ENCODE peak calls at places on chromosomes 16 and 17, in five cellular contexts. One of them, this sample, is unnamed.

GRCh38 chr17:74748529-74749261 is at the start of gene NHERF1:
- DNase-seq in SK-N-SH: peak; percentile 100
- DNase-seq in astrocyte of the spinal cord: peak; percentile 92
- DNase-seq in thoracic aorta: peak; percentile 75
- DNase-seq in fibroblast of mammary gland: peak; percentile 79
- DNase-seq in this sample: peak; percentile 91

GRCh38 chr16:27475561-27475960 is 73.6 kb downstream of the IL21R start:
- DNase-seq in SK-N-SH: no peak
- DNase-seq in astrocyte of the spinal cord: peak; percentile 94
- DNase-seq in thoracic aorta: no peak
- DNase-seq in fibroblast of mammary gland: peak; percentile 84
- DNase-seq in this sample: peak; percentile 89

GRCh38 chr17:41140360-41141132 is at the start of gene KRTAP4-6:
- DNase-seq in SK-N-SH: no peak
- DNase-seq in astrocyte of the spinal cord: peak; percentile 70
- DNase-seq in thoracic aorta: no peak
- DNase-seq in fibroblast of mammary gland: peak; percentile 91
- DNase-seq in this sample: peak; percentile 95

GRCh38 chr17:68101075-68101991 is 65.8 kb downstream of the KPNA2 start:
- DNase-seq in SK-N-SH: peak; percentile 99
- DNase-seq in astrocyte of the spinal cord: peak; percentile 90
- DNase-seq in thoracic aorta: peak; percentile 84
- DNase-seq in fibroblast of mammary gland: peak; percentile 85
- DNase-seq in this sample: peak; percentile 85

GRCh38 chr17:44518032-44518431 is 14.8 kb upstream of the GPATCH8 start:
- DNase-seq in SK-N-SH: no peak
- DNase-seq in astrocyte of the spinal cord: no peak
- DNase-seq in thoracic aorta: no peak
- DNase-seq in fibroblast of mammary gland: peak; percentile 59
- DNase-seq in this sample: peak; percentile 49

GRCh38 chr16:81318711-81319110 is 3.9 kb downstream of the GAN start:
- DNase-seq in SK-N-SH: no peak
- DNase-seq in astrocyte of the spinal cord: no peak
- DNase-seq in thoracic aorta: no peak
- DNase-seq in fibroblast of mammary gland: no peak
- DNase-seq in this sample: no peak

GRCh38 chr17:2776589-2777241 is 19.5 kb upstream of the RAP1GAP2 start:
- DNase-seq in SK-N-SH: peak; percentile 89
- DNase-seq in astrocyte of the spinal cord: no peak
- DNase-seq in thoracic aorta: no peak
- DNase-seq in fibroblast of mammary gland: no peak
- DNase-seq in this sample: no peak

GRCh38 chr16:21101631-21102420 is 48.8 kb downstream of the DNAH3 start:
- DNase-seq in SK-N-SH: peak; percentile 11
- DNase-seq in astrocyte of the spinal cord: peak; percentile 10
- DNase-seq in thoracic aorta: no peak
- DNase-seq in fibroblast of mammary gland: peak; percentile 31
- DNase-seq in this sample: peak; percentile 24

GRCh38 chr17:39239640-39240314 is 14.0 kb upstream of the STAC2 start:
- DNase-seq in SK-N-SH: peak; percentile 72
- DNase-seq in astrocyte of the spinal cord: no peak
- DNase-seq in thoracic aorta: no peak
- DNase-seq in fibroblast of mammary gland: no peak
- DNase-seq in this sample: no peak

GRCh38 chr17:80316927-80317705 is 56.5 kb downstream of the RNF213 start:
- DNase-seq in SK-N-SH: no peak
- DNase-seq in astrocyte of the spinal cord: no peak
- DNase-seq in thoracic aorta: no peak
- DNase-seq in fibroblast of mammary gland: peak; percentile 21
- DNase-seq in this sample: no peak

GRCh38 chr16:28041615-28042014 is 21.9 kb downstream of the GSG1L start:
- DNase-seq in SK-N-SH: no peak
- DNase-seq in astrocyte of the spinal cord: no peak
- DNase-seq in thoracic aorta: no peak
- DNase-seq in fibroblast of mammary gland: no peak
- DNase-seq in this sample: no peak

GRCh38 chr17:20127660-20128413 is 118.7 kb downstream of the SPECC1 start:
- DNase-seq in SK-N-SH: no peak
- DNase-seq in astrocyte of the spinal cord: no peak
- DNase-seq in thoracic aorta: no peak
- DNase-seq in fibroblast of mammary gland: peak; percentile 31
- DNase-seq in this sample: peak; percentile 38

GRCh38 chr17:12961655-12962054 is 56.2 kb downstream of the ELAC2 start:
- DNase-seq in SK-N-SH: no peak
- DNase-seq in astrocyte of the spinal cord: no peak
- DNase-seq in thoracic aorta: no peak
- DNase-seq in fibroblast of mammary gland: no peak
- DNase-seq in this sample: no peak

GRCh38 chr17:42031584-42031983 is 11.7 kb downstream of the NKIRAS2 start:
- DNase-seq in SK-N-SH: no peak
- DNase-seq in astrocyte of the spinal cord: no peak
- DNase-seq in thoracic aorta: no peak
- DNase-seq in fibroblast of mammary gland: no peak
- DNase-seq in this sample: no peak

GRCh38 chr17:60586288-60586974 is 13.6 kb upstream of the PPM1D start:
- DNase-seq in SK-N-SH: no peak
- DNase-seq in astrocyte of the spinal cord: no peak
- DNase-seq in thoracic aorta: no peak
- DNase-seq in fibroblast of mammary gland: no peak
- DNase-seq in this sample: peak; percentile 10

GRCh38 chr16:305916-306315 is 23.0 kb downstream of the PDIA2 start:
- DNase-seq in SK-N-SH: no peak
- DNase-seq in astrocyte of the spinal cord: no peak
- DNase-seq in thoracic aorta: no peak
- DNase-seq in fibroblast of mammary gland: peak; percentile 9
- DNase-seq in this sample: no peak

GRCh38 chr17:35577826-35578194 is 561 bp downstream of the PEX12 start:
- DNase-seq in SK-N-SH: peak; percentile 22
- DNase-seq in astrocyte of the spinal cord: peak; percentile 9
- DNase-seq in thoracic aorta: no peak
- DNase-seq in fibroblast of mammary gland: peak; percentile 18
- DNase-seq in this sample: peak; percentile 10

GRCh38 chr17:80991645-80992076 is at the start of gene CHMP6:
- DNase-seq in SK-N-SH: peak; percentile 99
- DNase-seq in astrocyte of the spinal cord: peak; percentile 78
- DNase-seq in thoracic aorta: no peak
- DNase-seq in fibroblast of mammary gland: peak; percentile 67
- DNase-seq in this sample: peak; percentile 78

GRCh38 chr17:63962298-63962744 is 10.4 kb downstream of the SCN4A start:
- DNase-seq in SK-N-SH: no peak
- DNase-seq in astrocyte of the spinal cord: no peak
- DNase-seq in thoracic aorta: no peak
- DNase-seq in fibroblast of mammary gland: no peak
- DNase-seq in this sample: no peak

GRCh38 chr17:60439501-60439900 is 17.2 kb downstream of the CHCT1 start:
- DNase-seq in SK-N-SH: no peak
- DNase-seq in astrocyte of the spinal cord: peak; percentile 12
- DNase-seq in thoracic aorta: no peak
- DNase-seq in fibroblast of mammary gland: no peak
- DNase-seq in this sample: peak; percentile 63

GRCh38 chr16:4944333-4945281 is 7.7 kb upstream of the PPL start:
- DNase-seq in SK-N-SH: peak; percentile 64
- DNase-seq in astrocyte of the spinal cord: peak; percentile 98
- DNase-seq in thoracic aorta: peak; percentile 89
- DNase-seq in fibroblast of mammary gland: peak; percentile 98
- DNase-seq in this sample: peak; percentile 96

GRCh38 chr17:36920032-36921000 is 17.0 kb upstream of the LHX1 start:
- DNase-seq in SK-N-SH: no peak
- DNase-seq in astrocyte of the spinal cord: peak; percentile 39
- DNase-seq in thoracic aorta: no peak
- DNase-seq in fibroblast of mammary gland: no peak
- DNase-seq in this sample: no peak

GRCh38 chr17:78361227-78361683 is 1.4 kb upstream of the SOCS3 start:
- DNase-seq in SK-N-SH: peak; percentile 63
- DNase-seq in astrocyte of the spinal cord: no peak
- DNase-seq in thoracic aorta: no peak
- DNase-seq in fibroblast of mammary gland: no peak
- DNase-seq in this sample: no peak

GRCh38 chr17:33269337-33270060 is 23.6 kb downstream of the ASIC2 start:
- DNase-seq in SK-N-SH: no peak
- DNase-seq in astrocyte of the spinal cord: no peak
- DNase-seq in thoracic aorta: no peak
- DNase-seq in fibroblast of mammary gland: no peak
- DNase-seq in this sample: no peak

GRCh38 chr16:79806757-79807156 is 206.2 kb upstream of the MAF start:
- DNase-seq in SK-N-SH: no peak
- DNase-seq in astrocyte of the spinal cord: no peak
- DNase-seq in thoracic aorta: no peak
- DNase-seq in fibroblast of mammary gland: no peak
- DNase-seq in this sample: no peak

GRCh38 chr16:19130852-19131808 is 17.4 kb downstream of the ITPRIPL2 start:
- DNase-seq in SK-N-SH: no peak
- DNase-seq in astrocyte of the spinal cord: peak; percentile 77
- DNase-seq in thoracic aorta: no peak
- DNase-seq in fibroblast of mammary gland: peak; percentile 91
- DNase-seq in this sample: peak; percentile 81

GRCh38 chr16:47565454-47565853 is 104.3 kb downstream of the PHKB start:
- DNase-seq in SK-N-SH: no peak
- DNase-seq in astrocyte of the spinal cord: peak; percentile 52
- DNase-seq in thoracic aorta: peak; percentile 5
- DNase-seq in fibroblast of mammary gland: peak; percentile 81
- DNase-seq in this sample: peak; percentile 67

GRCh38 chr17:79965806-79966205 is 69.9 kb downstream of the TBC1D16 start:
- DNase-seq in SK-N-SH: no peak
- DNase-seq in astrocyte of the spinal cord: no peak
- DNase-seq in thoracic aorta: no peak
- DNase-seq in fibroblast of mammary gland: no peak
- DNase-seq in this sample: no peak

GRCh38 chr17:78839173-78839761 is 1.3 kb downstream of the USP36 start:
- DNase-seq in SK-N-SH: no peak
- DNase-seq in astrocyte of the spinal cord: peak; percentile 40
- DNase-seq in thoracic aorta: no peak
- DNase-seq in fibroblast of mammary gland: peak; percentile 68
- DNase-seq in this sample: peak; percentile 16

GRCh38 chr16:1434644-1435592 is 4.0 kb downstream of the PERCC1 start:
- DNase-seq in SK-N-SH: no peak
- DNase-seq in astrocyte of the spinal cord: no peak
- DNase-seq in thoracic aorta: no peak
- DNase-seq in fibroblast of mammary gland: no peak
- DNase-seq in this sample: no peak

GRCh38 chr16:87240211-87241134 is 76.7 kb downstream of the C16orf95 start:
- DNase-seq in SK-N-SH: peak; percentile 41
- DNase-seq in astrocyte of the spinal cord: no peak
- DNase-seq in thoracic aorta: no peak
- DNase-seq in fibroblast of mammary gland: peak; percentile 35
- DNase-seq in this sample: peak; percentile 62
- TF ChIP-seq CTCF in SK-N-SH: no peak
- TF ChIP-seq CTCF in astrocyte of the spinal cord: no peak
- TF ChIP-seq CTCF in thoracic aorta: no peak
- TF ChIP-seq CTCF in fibroblast of mammary gland: no peak
- TF ChIP-seq CTCF in this sample: no peak

GRCh38 chr16:51150894-51151320 is at the start of gene SALL1:
- DNase-seq in SK-N-SH: no peak
- DNase-seq in astrocyte of the spinal cord: no peak
- DNase-seq in thoracic aorta: no peak
- DNase-seq in fibroblast of mammary gland: peak; percentile 25
- DNase-seq in this sample: no peak
- H3K4me3 ChIP-seq in SK-N-SH: peak within 1 kb of the TSS; percentile 52
- H3K4me3 ChIP-seq in astrocyte of the spinal cord: peak within 1 kb of the TSS; percentile 82
- H3K4me3 ChIP-seq in thoracic aorta: peak within 1 kb of the TSS; percentile 68
- H3K4me3 ChIP-seq in fibroblast of mammary gland: peak within 1 kb of the TSS; percentile 81
- H3K4me3 ChIP-seq in this sample: peak within 1 kb of the TSS; percentile 85

GRCh38 chr17:65130829-65131228 is 6.3 kb upstream of the RGS9 start:
- DNase-seq in SK-N-SH: no peak
- DNase-seq in astrocyte of the spinal cord: no peak
- DNase-seq in thoracic aorta: no peak
- DNase-seq in fibroblast of mammary gland: no peak
- DNase-seq in this sample: no peak

GRCh38 chr17:65137076-65137935 is at the start of gene RGS9:
- DNase-seq in SK-N-SH: peak; percentile 97
- DNase-seq in astrocyte of the spinal cord: peak; percentile 53
- DNase-seq in thoracic aorta: peak; percentile 16
- DNase-seq in fibroblast of mammary gland: peak; percentile 49
- DNase-seq in this sample: peak; percentile 45

GRCh38 chr17:65134035-65134434 is 3.1 kb upstream of the RGS9 start:
- DNase-seq in SK-N-SH: no peak
- DNase-seq in astrocyte of the spinal cord: no peak
- DNase-seq in thoracic aorta: no peak
- DNase-seq in fibroblast of mammary gland: no peak
- DNase-seq in this sample: no peak

GRCh38 chr17:65131244-65131643 is 5.9 kb upstream of the RGS9 start:
- DNase-seq in SK-N-SH: no peak
- DNase-seq in astrocyte of the spinal cord: no peak
- DNase-seq in thoracic aorta: no peak
- DNase-seq in fibroblast of mammary gland: no peak
- DNase-seq in this sample: no peak

DNA sequence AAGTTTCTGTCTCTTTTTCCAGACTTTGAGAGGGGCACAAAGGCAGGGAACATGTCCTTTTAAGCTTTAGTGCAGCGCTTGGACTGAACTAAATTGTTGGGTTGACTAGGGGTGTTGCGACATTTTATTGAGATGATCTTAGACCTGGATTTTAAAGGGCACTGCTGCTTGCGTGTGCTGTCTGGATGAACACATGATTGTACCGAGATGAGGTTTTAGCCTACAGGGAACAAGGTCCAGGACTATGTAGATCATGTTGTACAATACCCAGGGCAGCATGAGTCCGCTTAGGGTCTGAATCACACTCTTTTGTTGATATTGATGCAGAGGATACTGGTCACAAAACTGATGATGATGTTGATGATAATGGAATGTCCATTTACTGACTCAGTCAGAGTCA is 5.2 kb upstream of the RGS9 start:
- DNase-seq in SK-N-SH: no peak
- DNase-seq in astrocyte of the spinal cord: peak; percentile 32
- DNase-seq in thoracic aorta: no peak
- DNase-seq in fibroblast of mammary gland: peak; percentile 99
- DNase-seq in this sample: peak; percentile 82
- TF ChIP-seq CTCF in SK-N-SH: no peak
- TF ChIP-seq CTCF in astrocyte of the spinal cord: no peak
- TF ChIP-seq CTCF in thoracic aorta: no peak
- TF ChIP-seq CTCF in fibroblast of mammary gland: no peak
- TF ChIP-seq CTCF in this sample: no peak

DNA sequence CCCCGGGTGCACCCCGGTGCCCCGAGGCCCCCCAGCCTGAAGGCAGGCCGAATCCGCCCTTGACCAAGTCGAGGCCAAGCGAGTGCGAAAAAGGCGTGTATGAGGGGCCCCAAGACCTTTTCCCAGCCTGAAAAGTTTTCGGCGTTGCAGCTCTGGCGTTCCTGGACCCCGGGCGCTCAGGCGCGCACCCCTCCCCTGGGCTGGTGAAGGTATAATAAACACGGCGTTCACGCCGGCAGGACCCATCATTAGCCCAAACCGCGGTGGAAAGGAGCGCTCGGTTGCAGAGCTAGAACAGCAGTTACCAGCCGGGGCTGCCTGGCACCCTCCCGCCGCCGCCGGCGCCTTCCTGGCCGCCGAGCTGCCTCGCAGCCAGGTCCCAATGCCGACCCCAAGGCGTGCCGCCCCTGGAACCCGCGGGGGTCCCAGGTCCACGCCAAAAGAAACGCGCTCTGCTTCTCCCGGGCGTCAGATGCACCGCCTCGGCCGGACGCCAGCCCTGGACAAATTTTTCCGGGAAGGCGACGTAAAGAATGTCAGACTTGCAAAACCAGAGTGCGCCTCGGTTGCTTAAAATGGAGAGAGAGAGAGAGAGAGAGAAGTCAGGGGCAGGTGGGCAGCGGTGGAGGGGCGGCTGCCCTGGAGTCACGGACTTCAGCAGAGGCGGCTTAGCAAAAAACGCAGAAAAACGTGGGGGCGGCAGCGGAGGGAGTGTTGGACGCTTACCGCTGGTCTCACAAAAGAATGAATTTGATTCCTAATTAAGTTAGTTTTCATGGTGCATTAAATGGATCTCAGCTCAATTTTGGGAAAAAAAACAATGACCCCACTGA is 11.4 kb upstream of the FOXF1 start:
- DNase-seq in SK-N-SH: no peak
- DNase-seq in astrocyte of the spinal cord: no peak
- DNase-seq in thoracic aorta: no peak
- DNase-seq in fibroblast of mammary gland: no peak
- DNase-seq in this sample: peak; percentile 37
- H3K4me3 ChIP-seq in SK-N-SH: no peak overlapping the region
- H3K4me3 ChIP-seq in astrocyte of the spinal cord: no peak overlapping the region
- H3K4me3 ChIP-seq in thoracic aorta: peak overlapping the region; percentile 49
- H3K4me3 ChIP-seq in fibroblast of mammary gland: no peak overlapping the region
- H3K4me3 ChIP-seq in this sample: no peak overlapping the region

This sample was measured in AG10803.